ENCODE peak calls at places on chromosomes 5 and 9, in nine cellular contexts. J is EL; V is T-cell; T is GM10248; F is IMR-90; Y is MCF 10A; X is KBM-7; R is activated naive CD8-positive, alpha-beta T cell treated with anti-CD3 and anti-CD28 coated beads for 36 hours; M is cardiac muscle cell. L is an unnamed sample.

GRCh38 chr5:167945542-167946384 is 345.7 kb upstream of the WWC1 start:
- DNase-seq in M (peak), J (peak), Y (peak), R (no peak), F (peak), X (no peak), T (no peak), V (no peak), L (no peak)

GRCh38 chr9:31541626-31542025 is 842.8 kb upstream of the ACO1 start:
- DNase-seq in M (peak), J (no peak), X (no peak), V (no peak), F (no peak), R (no peak), T (no peak), Y (peak), L (no peak)

GRCh38 chr5:55535199-55535905 is 588 bp upstream of the PLPP1 start:
- DNase-seq in V (no peak), F (peak), J (no peak), T (no peak), Y (no peak), R (no peak), M (no peak), X (no peak), L (no peak)

GRCh38 chr5:128353416-128354107 is 184.5 kb downstream of the FBN2 start:
- DNase-seq in R (no peak), J (no peak), T (no peak), F (no peak), V (no peak), M (no peak), Y (no peak), X (no peak), L (no peak)

GRCh38 chr9:33161589-33162132 is 5.5 kb downstream of the B4GALT1 start:
- DNase-seq in M (peak), T (no peak), J (no peak), V (no peak), F (no peak), X (no peak), R (no peak), Y (no peak), L (no peak)

GRCh38 chr9:129194222-129194621 is 16.2 kb upstream of the IER5L start:
- DNase-seq in T (no peak), X (no peak), M (no peak), V (no peak), Y (no peak), F (no peak), R (no peak), J (no peak), L (no peak)

GRCh38 chr9:111456536-111456935 is 27.6 kb downstream of the ECPAS start:
- DNase-seq in F (no peak), R (no peak), X (no peak), T (no peak), V (no peak), Y (no peak), M (peak), J (no peak), L (no peak)

GRCh38 chr5:11904270-11904906 is at the start of gene CTNND2:
- DNase-seq in M (peak), R (no peak), V (no peak), F (no peak), J (no peak), T (no peak), X (peak), Y (peak), L (no peak)

GRCh38 chr9:122402403-122403268 is 31.8 kb downstream of the PTGS1 start:
- DNase-seq in Y (peak), J (peak), F (peak), X (peak), V (no peak), M (peak), T (peak), R (peak), L (peak)

GRCh38 chr5:61347088-61347487 is 15.0 kb downstream of the ZSWIM6 start:
- DNase-seq in X (no peak), M (no peak), Y (peak), T (no peak), V (no peak), F (no peak), R (no peak), J (no peak), L (no peak)

GRCh38 chr9:131693651-131694597 is 46.0 kb downstream of the RAPGEF1 start:
- DNase-seq in R (no peak), F (no peak), T (no peak), J (no peak), M (no peak), Y (no peak), X (no peak), V (no peak), L (no peak)

GRCh38 chr9:110029422-110029814 is 178.5 kb downstream of the C9orf152 start:
- DNase-seq in T (no peak), Y (peak), F (peak), J (peak), V (no peak), M (peak), X (no peak), R (no peak), L (peak)

GRCh38 chr5:117102591-117102990 is 528.0 kb upstream of the SEMA6A start:
- DNase-seq in T (no peak), J (no peak), M (no peak), V (no peak), X (no peak), F (no peak), Y (no peak), R (no peak), L (peak)

L was measured in Kasumi-1.